ENCODE peak calls at places on chromosomes 3 and 15, in five cellular contexts. V is activated effector memory CD4-positive, alpha-beta T cell treated with anti-CD3 and anti-CD28 coated beads, Interleukin-2, amount 50 U/mL, for 16 hours; P is NCI-H748 treated with DMSO at 0.1 percent for 48 hours; A is A673; E is CD8-positive, alpha-beta memory T cell. N is an unnamed sample.

GRCh38 chr15:74365619-74366445 is 1.6 kb downstream of the CYP11A1 start:
- DNase-seq in P (no peak), E (no peak), V (no peak), A (no peak), N (no peak)

GRCh38 chr15:75577401-75578205 is 1.5 kb downstream of the PTPN9 start:
- DNase-seq in A (no peak), V (no peak), E (no peak), P (no peak), N (no peak)

GRCh38 chr3:88810455-88810854 is 297.0 kb upstream of the EPHA3 start:
- DNase-seq in E (no peak), V (no peak), A (peak), P (no peak), N (no peak)

GRCh38 chr15:50890751-50891150 is 17.7 kb upstream of the AP4E1 start:
- DNase-seq in A (no peak), P (no peak), V (no peak), E (no peak), N (no peak)

GRCh38 chr3:127959873-127960272 is 44.8 kb downstream of the KBTBD12 start:
- DNase-seq in P (no peak), E (no peak), V (no peak), A (peak), N (no peak)

GRCh38 chr15:92880796-92881569 is 19.1 kb upstream of the CHD2 start:
- DNase-seq in A (no peak), E (no peak), P (no peak), V (no peak), N (no peak)

GRCh38 chr3:11499144-11499543 is 144.6 kb downstream of the VGLL4 start:
- DNase-seq in A (no peak), E (no peak), V (no peak), P (no peak), N (no peak)

GRCh38 chr3:143826296-143826695 is 22.0 kb downstream of the SLC9A9 start:
- DNase-seq in P (no peak), V (no peak), E (no peak), A (no peak), N (no peak)

GRCh38 chr3:16836505-16837237 is 48.1 kb upstream of the PLCL2 start:
- DNase-seq in A (no peak), E (no peak), V (no peak), P (no peak), N (no peak)

GRCh38 chr3:190970560-190970959 is 108.1 kb upstream of the GMNC start:
- DNase-seq in V (no peak), P (no peak), A (no peak), E (no peak), N (no peak)

GRCh38 chr3:2861120-2861519 is 249.1 kb downstream of the IL5RA start:
- DNase-seq in V (no peak), P (no peak), E (no peak), A (no peak), N (no peak)

GRCh38 chr15:40103124-40103858 is 5.4 kb downstream of the BMF start:
- DNase-seq in V (no peak), P (peak), E (no peak), A (peak), N (no peak)

GRCh38 chr3:188139466-188139865 is 14.5 kb upstream of the LPP start:
- DNase-seq in V (no peak), A (no peak), E (no peak), P (no peak), N (no peak)

GRCh38 chr3:32862247-32863013 is 44.6 kb downstream of the TRIM71 start:
- DNase-seq in E (no peak), A (no peak), V (no peak), P (no peak), N (no peak)

GRCh38 chr3:14297784-14298236 is 104.6 kb upstream of the SLC6A6 start:
- DNase-seq in E (no peak), P (no peak), A (peak), V (no peak), N (no peak)

GRCh38 chr15:43514241-43515057 is 3.0 kb upstream of the MAP1A start:
- DNase-seq in A (peak), P (no peak), V (no peak), E (no peak), N (no peak)

N was measured in natural killer cell treated with Interleukin-12 subunit alpha and Interleukin-12 subunit beta and Interleukin-15 and Interleukin-18, amount 100 ng/mL, for 72 hours.